ENCODE peak calls at places on chromosomes 16 and 17, in five cellular contexts. C, Q, X, O and Z are unnamed samples.

GRCh38 chr17:73798111-73798748 is 154.0 kb upstream of the SDK2 start:
- DNase-seq in O (peak), X (peak), C (peak), Q (peak), Z (no peak)

GRCh38 chr17:78506454-78507309 is 70.5 kb downstream of the DNAH17 start:
- DNase-seq in X (no peak), Q (no peak), C (no peak), O (no peak), Z (no peak)

GRCh38 chr16:76956394-76956793 is 234.6 kb upstream of the MON1B start:
- DNase-seq in X (no peak), Q (no peak), O (no peak), C (no peak), Z (no peak)

GRCh38 chr17:70968302-70968701 is 799.0 kb downstream of the KCNJ2 start:
- DNase-seq in C (no peak), X (no peak), Q (no peak), O (no peak), Z (no peak)

GRCh38 chr16:57810197-57811024 is 8.1 kb upstream of the KIFC3 start:
- DNase-seq in C (peak), O (peak), Q (peak), X (peak), Z (peak)

GRCh38 chr16:53745753-53746258 is 41.9 kb downstream of the FTO start:
- DNase-seq in O (no peak), X (no peak), Q (no peak), C (peak), Z (no peak)

GRCh38 chr16:86597880-86598606 is 19.7 kb downstream of the FOXL1 start:
- DNase-seq in C (no peak), O (no peak), Q (no peak), X (no peak), Z (no peak)

GRCh38 chr16:51151435-51151950 is 423 bp upstream of the SALL1 start:
- DNase-seq in X (peak), C (peak), Q (peak), O (peak), Z (no peak)

GRCh38 chr17:6654816-6655731 is 3.5 kb downstream of the C17orf100 start:
- DNase-seq in C (no peak), Q (peak), X (no peak), O (peak), Z (no peak)

GRCh38 chr17:67280279-67280678 is 35.3 kb upstream of the HELZ start:
- DNase-seq in C (no peak), X (peak), Q (no peak), O (no peak), Z (no peak)

GRCh38 chr17:62998665-62999393 is 32.8 kb downstream of the TANC2 start:
- DNase-seq in Q (no peak), X (no peak), O (no peak), C (peak), Z (no peak)

GRCh38 chr16:88353691-88354090 is 29.1 kb upstream of the ZNF469 start:
- DNase-seq in Q (no peak), O (no peak), C (no peak), X (no peak), Z (no peak)

GRCh38 chr16:56789360-56789759 is 59.4 kb downstream of the NUP93 start:
- DNase-seq in O (peak), C (peak), X (no peak), Q (peak), Z (peak)

GRCh38 chr17:80431246-80432195 is 16.6 kb downstream of the ENDOV start:
- DNase-seq in C (no peak), X (no peak), Q (no peak), O (no peak), Z (no peak)

GRCh38 chr17:37067555-37068111 is 118.9 kb downstream of the AATF start:
- DNase-seq in X (no peak), Q (peak), C (peak), O (peak), Z (peak)

GRCh38 chr17:75502746-75503329 is 12.5 kb downstream of the CASKIN2 start:
- DNase-seq in X (no peak), C (no peak), O (no peak), Q (no peak), Z (no peak)

GRCh38 chr17:27257031-27257357 is 36.9 kb upstream of the WSB1 start:
- DNase-seq in O (no peak), X (no peak), C (no peak), Q (no peak), Z (no peak)

GRCh38 chr16:29844575-29845331 is 18.3 kb downstream of the CDIPT start:
- DNase-seq in Q (no peak), O (no peak), C (no peak), X (no peak), Z (peak)

GRCh38 chr17:50132104-50132794 is 2.3 kb upstream of the SAMD14 start:
- DNase-seq in X (no peak), Q (no peak), O (no peak), C (no peak), Z (no peak)

GRCh38 chr16:11374255-11374654 is 29.0 kb downstream of the RMI2 start:
- DNase-seq in C (no peak), X (no peak), O (no peak), Q (no peak), Z (no peak)

GRCh38 chr16:49431040-49431439 is 57.4 kb downstream of the C16orf78 start:
- DNase-seq in X (no peak), Q (no peak), O (no peak), C (no peak), Z (peak)

GRCh38 chr17:2390199-2390880 is 10.5 kb downstream of the MNT start:
- DNase-seq in C (no peak), Q (no peak), O (no peak), X (no peak), Z (no peak)

GRCh38 chr17:45287526-45288264 is 25.8 kb upstream of the SPATA32 start:
- DNase-seq in X (no peak), C (no peak), Q (no peak), O (no peak), Z (no peak)

GRCh38 chr16:11624645-11625607 is 38.2 kb upstream of the LITAF start:
- DNase-seq in X (no peak), O (no peak), C (no peak), Q (no peak), Z (no peak)

GRCh38 chr16:88505405-88506082 is 52.5 kb downstream of the ZFPM1 start:
- DNase-seq in O (peak), Q (peak), C (peak), X (no peak), Z (peak)

GRCh38 chr16:10827691-10828341 is 9.2 kb upstream of the TVP23A start:
- DNase-seq in Q (peak), O (peak), C (no peak), X (peak), Z (peak)

GRCh38 chr16:27226476-27226875 is 23.1 kb downstream of the KDM8 start:
- DNase-seq in Q (no peak), X (no peak), C (no peak), O (no peak), Z (no peak)

GRCh38 chr17:36861531-36861930 is 75.7 kb upstream of the LHX1 start:
- DNase-seq in O (no peak), Q (no peak), X (no peak), C (no peak), Z (no peak)

GRCh38 chr17:71869833-71870545 is 250.8 kb upstream of the SOX9 start:
- DNase-seq in X (no peak), O (no peak), Q (no peak), C (no peak), Z (no peak)

GRCh38 chr16:84820771-84821170 is 986 bp downstream of the CRISPLD2 start:
- DNase-seq in Q (no peak), C (no peak), X (no peak), O (no peak), Z (no peak)

GRCh38 chr16:84822990-84823389 is 3.2 kb downstream of the CRISPLD2 start:
- DNase-seq in O (no peak), X (no peak), C (no peak), Q (no peak), Z (no peak)

GRCh38 chr16:84821179-84821578 is 1.4 kb downstream of the CRISPLD2 start:
- DNase-seq in O (no peak), Q (no peak), C (no peak), X (no peak), Z (no peak)

GRCh38 chr16:84823484-84823883 is 3.7 kb downstream of the CRISPLD2 start:
- DNase-seq in C (no peak), Q (no peak), X (no peak), O (no peak), Z (no peak)

DNA sequence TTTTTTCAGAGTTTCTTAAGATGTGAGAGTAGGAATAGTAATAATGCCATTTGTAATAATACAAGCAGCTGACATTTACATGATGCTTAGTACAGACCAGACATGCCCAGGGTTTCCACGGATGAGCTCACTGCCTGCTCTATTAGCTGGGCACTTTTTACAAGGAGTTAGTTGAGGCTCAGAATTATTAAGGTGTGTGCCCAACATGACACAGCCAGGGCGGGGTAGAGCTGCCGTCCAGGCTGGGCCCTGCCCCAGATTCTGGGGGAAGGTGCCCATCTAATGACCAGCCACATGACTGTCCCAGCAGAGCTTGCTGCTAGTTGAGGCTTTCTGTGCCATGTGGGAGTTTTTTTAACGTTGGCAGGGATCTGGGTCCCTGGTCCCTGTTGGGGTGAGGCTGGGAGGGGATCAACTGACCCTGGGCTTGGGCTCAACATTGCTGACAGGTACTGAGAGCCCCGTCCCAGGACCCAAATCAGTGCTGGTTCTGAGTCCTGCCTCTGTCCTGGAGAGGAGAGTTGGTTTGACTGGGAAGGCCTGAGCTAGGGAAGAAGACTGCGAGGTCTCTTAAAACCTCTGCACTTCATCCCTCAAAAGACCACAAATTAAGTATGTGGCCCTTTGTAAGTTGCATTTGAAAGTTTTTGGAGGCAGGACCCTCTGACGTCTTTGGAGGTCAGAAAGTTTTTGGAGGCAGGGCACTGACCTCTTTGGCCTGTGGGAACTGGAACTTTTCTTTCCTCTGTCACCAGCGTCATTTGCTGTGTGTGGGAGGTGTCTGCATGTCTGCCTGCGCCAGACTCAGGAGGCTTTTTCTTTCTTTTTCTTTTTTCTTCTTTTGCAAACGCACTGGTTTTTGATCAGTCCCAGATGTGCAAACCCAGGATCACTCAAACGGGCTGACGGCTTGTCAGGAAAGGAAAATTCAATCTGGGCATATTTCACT is 2.2 kb downstream of the CRISPLD2 start:
- DNase-seq in Q (no peak), X (no peak), C (no peak), O (no peak), Z (no peak)
- H3K27ac ChIP-seq in Q (peak), X (peak), C (no peak), O (peak), Z (peak)

GRCh38 chr17:17150450-17150804 is 55.7 kb downstream of the PLD6 start:
- DNase-seq in O (no peak), X (no peak), C (no peak), Q (no peak), Z (no peak)
- TF ChIP-seq EP300 in O (no peak), X (no peak), C (no peak), Q (no peak), Z (no peak)

GRCh38 chr17:77429985-77430752 is 289.4 kb downstream of the SEC14L1 start:
- DNase-seq in O (peak), C (peak), X (peak), Q (peak), Z (peak)
- H3K27ac ChIP-seq in O (peak), C (peak), X (peak), Q (peak), Z (no peak)

DNA sequence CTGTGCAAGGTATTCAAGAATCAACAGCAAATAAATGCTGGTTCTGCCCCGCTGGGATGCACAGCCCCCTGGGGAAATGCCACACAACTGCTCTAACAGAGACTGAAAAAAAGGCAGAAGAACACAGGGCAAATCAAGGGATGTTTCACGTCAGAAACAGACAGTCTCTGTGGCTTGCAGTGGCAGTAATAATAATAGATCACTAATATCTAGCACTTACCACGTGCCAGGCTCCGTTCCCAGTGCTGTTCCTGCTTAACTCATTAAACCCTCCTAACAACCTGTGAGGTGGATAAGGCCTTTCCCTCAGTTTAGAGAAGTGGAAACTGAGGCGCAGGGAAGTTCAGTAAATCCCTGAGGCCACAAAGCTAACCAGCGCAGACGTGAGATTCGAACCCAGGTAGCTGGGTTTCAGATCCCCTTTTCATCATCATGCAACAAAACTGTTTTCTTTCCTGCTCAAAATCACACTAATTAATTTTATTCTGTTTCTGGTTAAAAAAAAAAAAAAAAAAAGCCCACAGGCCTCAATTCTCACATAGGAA is 36.7 kb downstream of the ARHGAP17 start:
- DNase-seq in C (no peak), Q (no peak), O (no peak), X (no peak), Z (no peak)
- TF ChIP-seq EP300 in C (no peak), Q (no peak), O (no peak), X (no peak), Z (no peak)

GRCh38 chr16:67403976-67404555 is 10.8 kb upstream of the TPPP3 start:
- DNase-seq in Q (no peak), O (no peak), C (no peak), X (no peak), Z (peak)
- H3K27ac ChIP-seq in Q (peak), O (peak), C (no peak), X (no peak), Z (peak)

GRCh38 chr17:17570207-17570797 is 21.2 kb downstream of the PEMT start:
- DNase-seq in O (peak), C (peak), Q (peak), X (no peak), Z (no peak)

GRCh38 chr17:17572010-17572785 is 19.3 kb downstream of the PEMT start:
- DNase-seq in X (no peak), O (no peak), Q (no peak), C (no peak), Z (no peak)

GRCh38 chr17:17569691-17570090 is 21.8 kb downstream of the PEMT start:
- DNase-seq in O (no peak), X (no peak), Q (no peak), C (no peak), Z (no peak)

GRCh38 chr17:17568772-17569195 is 22.7 kb downstream of the PEMT start:
- DNase-seq in Q (peak), X (peak), O (peak), C (peak), Z (peak)

GRCh38 chr17:17570798-17571716 is 20.5 kb downstream of the PEMT start:
- DNase-seq in Q (no peak), X (no peak), C (no peak), O (peak), Z (no peak)
- TF ChIP-seq EP300 in Q (no peak), X (no peak), C (no peak), O (no peak), Z (no peak)

DNA sequence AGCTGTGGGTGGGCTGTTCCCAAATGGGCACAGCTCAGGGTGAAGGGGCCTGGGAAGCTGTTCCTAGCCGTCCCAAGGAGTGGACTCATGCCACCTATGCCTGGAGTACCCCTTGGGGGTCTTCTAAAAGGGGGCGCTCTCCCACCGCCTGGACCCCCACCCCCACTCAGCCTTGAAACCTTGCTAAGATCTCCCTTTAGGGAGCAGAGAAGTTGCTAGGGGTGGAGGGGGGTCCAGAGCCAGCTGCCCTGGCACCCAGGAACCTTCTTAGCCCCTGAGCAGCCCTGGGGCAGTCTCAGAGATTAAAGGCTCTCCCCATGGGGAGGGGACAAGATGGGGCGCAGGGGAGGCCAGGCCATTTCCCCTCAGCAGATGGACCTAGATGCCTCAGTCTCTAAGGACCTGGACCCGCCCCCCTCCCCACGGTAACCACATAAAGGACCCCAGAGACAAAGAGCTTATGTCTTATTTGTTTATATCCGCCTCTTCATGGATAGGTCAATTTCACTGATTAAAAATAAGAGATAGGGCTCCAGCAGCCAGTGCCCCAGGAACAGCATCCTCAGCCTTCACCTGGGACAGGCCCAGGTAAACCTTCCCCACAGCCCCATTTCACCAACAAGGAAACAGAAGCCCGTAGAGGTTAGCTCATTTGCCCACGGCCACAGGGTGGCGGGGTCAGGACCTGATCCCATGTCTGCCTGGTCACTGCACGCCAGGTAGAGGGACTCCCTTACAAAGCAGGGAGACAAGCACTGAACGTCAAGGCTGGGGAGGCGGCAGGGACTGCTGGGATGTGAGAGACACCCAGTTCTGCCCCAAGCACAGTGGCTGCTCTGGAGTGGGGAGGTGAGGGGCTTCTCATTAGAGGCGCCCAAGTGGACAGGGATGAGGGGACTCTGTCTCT is 3.4 kb downstream of the MTSS2 start:
- DNase-seq in C (no peak), Q (no peak), X (no peak), O (no peak), Z (no peak)
- H3K27ac ChIP-seq in C (peak), Q (peak), X (peak), O (peak), Z (peak)